ENCODE peak calls at places on chromosomes 5 and 9, in five cellular contexts. H, N, B, O and V are unnamed samples.

GRCh38 chr5:143499480-143500114 is 96.1 kb upstream of the NR3C1 start:
- DNase-seq in N (no peak), B (no peak), O (no peak), H (no peak), V (no peak)

GRCh38 chr9:97954550-97954989 is 16.6 kb upstream of the HEMGN start:
- DNase-seq in B (no peak), O (no peak), N (no peak), H (no peak), V (no peak)

GRCh38 chr5:108324886-108325285 is 57.0 kb downstream of the FBXL17 start:
- DNase-seq in H (no peak), O (no peak), N (no peak), B (no peak), V (no peak)

GRCh38 chr5:95907740-95908706 is 53.6 kb downstream of the ELL2 start:
- DNase-seq in N (no peak), B (no peak), O (no peak), H (no peak), V (no peak)

GRCh38 chr5:73272351-73272750 is 99.4 kb downstream of the TMEM174 start:
- DNase-seq in N (no peak), B (no peak), O (no peak), H (no peak), V (no peak)

GRCh38 chr9:76230961-76231360 is 163.3 kb downstream of the RFK start:
- DNase-seq in O (no peak), H (no peak), N (no peak), B (no peak), V (no peak)

GRCh38 chr9:71691036-71691435 is 77.3 kb downstream of the CEMIP2 start:
- DNase-seq in N (no peak), H (no peak), O (no peak), B (no peak), V (no peak)

GRCh38 chr5:123561230-123561629 is 49.3 kb downstream of the CSNK1G3 start:
- DNase-seq in O (no peak), B (no peak), H (no peak), N (no peak), V (no peak)

GRCh38 chr5:119355636-119356383 is at the start of gene TNFAIP8:
- DNase-seq in H (no peak), N (peak), O (peak), B (peak), V (peak)

GRCh38 chr5:141559481-141559880 is 59.3 kb downstream of the DIAPH1 start:
- DNase-seq in N (no peak), O (no peak), B (no peak), H (no peak), V (no peak)

GRCh38 chr9:127507751-127508648 is 56.7 kb downstream of the LRSAM1 start:
- DNase-seq in H (no peak), B (no peak), N (no peak), O (no peak), V (no peak)

DNA sequence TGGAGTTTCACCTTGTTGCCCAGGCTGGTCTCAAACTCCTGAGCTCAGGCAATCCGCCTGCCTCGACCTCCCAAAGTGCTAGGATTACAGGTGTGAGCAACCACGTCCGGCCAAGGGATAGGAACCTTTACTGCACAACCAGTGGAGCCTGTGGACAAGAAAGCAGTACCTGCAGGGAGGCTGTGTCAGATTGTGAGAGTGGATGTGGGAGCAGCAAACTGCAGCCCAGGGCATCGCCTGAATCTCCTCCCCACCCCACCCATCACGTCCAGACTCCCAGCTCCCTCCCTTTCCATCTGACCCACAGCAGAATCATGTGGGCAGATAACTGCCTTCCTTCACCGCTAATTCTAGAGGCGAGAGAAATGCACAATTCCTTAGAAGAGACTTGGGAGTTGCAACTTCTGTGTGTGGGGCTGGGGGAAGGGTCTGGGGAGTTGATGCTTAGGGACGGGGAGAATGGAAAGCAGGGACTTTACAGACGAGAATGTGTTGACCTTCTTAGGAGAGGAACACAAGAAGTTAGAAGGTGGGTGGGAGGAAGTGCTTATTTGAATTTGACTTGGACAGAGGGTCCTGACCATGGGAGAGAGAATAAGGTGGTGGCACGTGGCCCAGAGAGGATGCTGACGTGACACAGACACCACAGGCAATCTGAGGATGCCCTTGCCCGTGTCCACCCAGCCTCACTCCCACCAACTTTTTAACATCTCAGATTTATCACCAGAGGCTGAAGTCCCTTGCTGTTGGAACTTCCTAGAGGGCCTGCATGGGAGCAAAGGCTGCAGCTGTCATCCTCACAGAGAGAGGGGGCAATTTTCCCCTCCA is 4.5 kb upstream of the LCP2 start:
- DNase-seq in H (no peak), O (no peak), B (no peak), N (peak), V (no peak)
- H3K4me3 ChIP-seq in H (no peak), O (no peak), B (no peak), N (no peak), V (no peak)

DNA sequence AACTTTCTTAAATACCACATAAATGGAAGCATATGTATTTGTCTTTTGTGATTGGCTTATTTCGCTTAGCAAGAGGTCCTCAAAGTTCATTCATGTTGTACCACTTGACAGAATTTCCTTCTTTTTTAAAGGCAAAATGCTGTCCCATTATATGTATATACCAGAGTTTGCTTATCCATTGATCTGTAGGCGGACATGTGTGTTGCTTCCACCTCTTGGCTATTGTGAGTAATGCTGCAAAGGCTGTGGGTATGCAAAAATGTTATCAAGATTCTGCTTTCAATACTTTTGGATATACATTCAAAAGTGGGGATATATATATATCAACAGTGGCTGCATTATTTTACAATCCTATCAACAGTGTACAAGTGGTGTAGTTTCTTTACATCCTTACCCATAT is 271.0 kb downstream of the PRR16 start:
- DNase-seq in B (no peak), N (no peak), O (no peak), H (no peak), V (no peak)
- TF ChIP-seq CTCF in B (no peak), N (no peak), O (no peak), H (no peak), V (no peak)

DNA sequence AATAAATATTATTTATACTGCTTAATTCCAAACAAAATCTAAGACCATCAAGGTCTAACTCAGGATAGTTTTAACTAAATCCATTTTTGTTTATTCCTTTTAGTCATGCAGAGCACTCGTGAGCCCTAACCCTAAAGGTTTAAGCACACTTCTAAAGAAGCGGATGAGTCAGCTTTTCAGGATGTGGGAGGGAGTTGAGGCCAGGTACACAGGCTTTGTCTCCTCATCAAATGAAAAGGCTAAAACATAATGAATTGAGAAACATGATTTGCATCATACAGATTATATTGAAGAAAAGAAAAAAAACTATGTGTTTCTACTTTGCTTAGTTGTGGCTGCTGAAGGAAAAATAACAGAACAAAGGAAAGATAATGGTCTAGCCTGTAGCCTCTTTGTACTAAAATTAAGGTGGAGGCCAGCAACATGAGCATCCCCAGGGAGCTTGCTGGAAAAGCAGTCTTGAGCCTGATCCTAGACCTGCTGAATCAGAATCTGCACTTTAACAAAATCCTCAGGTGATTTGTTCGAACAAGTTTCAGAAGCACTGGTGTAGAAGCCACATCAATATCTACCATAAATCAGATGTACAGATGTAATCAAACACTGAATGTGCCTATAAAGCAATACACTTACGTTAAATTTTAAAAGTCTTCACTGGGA is 21.1 kb upstream of the ISCA1 start:
- DNase-seq in B (no peak), N (no peak), H (no peak), O (no peak), V (no peak)
- H3K4me3 ChIP-seq in B (no peak), N (no peak), H (no peak), O (no peak), V (no peak)

GRCh38 chr5:7815757-7816534 is 35.0 kb downstream of the CFAP90 start:
- DNase-seq in B (peak), O (peak), H (peak), N (peak), V (peak)
- TF ChIP-seq CTCF in B (peak), O (peak), H (peak), N (peak), V (no peak)

GRCh38 chr5:132824426-132824825 is 6.0 kb downstream of the SHROOM1 start:
- DNase-seq in O (no peak), B (no peak), H (peak), N (no peak), V (no peak)

GRCh38 chr5:132823481-132824050 is 6.9 kb downstream of the SHROOM1 start:
- DNase-seq in B (no peak), H (peak), N (no peak), O (no peak), V (no peak)

GRCh38 chr5:132826424-132827082 is 3.9 kb downstream of the SHROOM1 start:
- DNase-seq in O (no peak), N (no peak), H (peak), B (no peak), V (no peak)

GRCh38 chr5:132825824-132826391 is 4.5 kb downstream of the SHROOM1 start:
- DNase-seq in O (no peak), H (peak), B (no peak), N (no peak), V (no peak)

DNA sequence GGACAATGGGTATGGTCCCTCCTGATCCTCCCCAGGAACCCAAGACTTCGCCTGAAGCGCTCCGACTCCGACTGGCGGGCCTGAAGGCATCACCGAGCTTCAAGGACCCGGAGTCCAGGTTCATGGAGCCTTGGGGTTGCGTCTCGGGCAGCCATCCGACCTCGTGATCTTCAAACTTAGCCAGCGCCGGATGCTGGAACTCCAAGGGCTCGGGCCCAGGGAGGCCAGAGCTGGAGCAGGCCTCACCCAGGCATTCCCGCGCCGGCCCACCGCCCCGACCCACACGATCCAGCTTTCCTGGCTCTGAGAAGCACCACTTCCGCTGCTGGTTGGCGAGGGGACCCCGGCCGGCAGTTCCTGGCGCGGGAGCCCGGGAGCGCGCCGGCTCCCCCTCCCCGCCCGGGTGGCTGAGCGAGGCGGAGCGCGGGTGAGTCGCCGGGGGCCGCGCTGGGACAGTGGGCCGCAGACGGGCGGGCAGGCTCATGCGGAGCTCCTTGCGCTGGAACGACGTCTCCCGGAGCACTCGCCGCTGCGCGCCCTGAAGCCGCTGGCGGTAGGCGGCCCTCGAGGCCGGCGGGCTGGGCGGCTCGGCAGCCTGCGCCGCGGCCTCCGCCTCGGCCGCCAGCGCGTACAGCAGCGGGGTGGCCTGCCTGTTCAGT is 5.2 kb downstream of the SHROOM1 start:
- DNase-seq in N (no peak), O (no peak), B (no peak), H (peak), V (no peak)
- H3K4me3 ChIP-seq in N (peak), O (no peak), B (peak), H (peak), V (no peak)

GRCh38 chr5:72246239-72246580 is 73.8 kb downstream of the MRPS27 start:
- DNase-seq in O (no peak), B (no peak), H (no peak), N (no peak), V (no peak)
- TF ChIP-seq CTCF in O (peak), B (no peak), H (no peak), N (no peak), V (no peak)

DNA sequence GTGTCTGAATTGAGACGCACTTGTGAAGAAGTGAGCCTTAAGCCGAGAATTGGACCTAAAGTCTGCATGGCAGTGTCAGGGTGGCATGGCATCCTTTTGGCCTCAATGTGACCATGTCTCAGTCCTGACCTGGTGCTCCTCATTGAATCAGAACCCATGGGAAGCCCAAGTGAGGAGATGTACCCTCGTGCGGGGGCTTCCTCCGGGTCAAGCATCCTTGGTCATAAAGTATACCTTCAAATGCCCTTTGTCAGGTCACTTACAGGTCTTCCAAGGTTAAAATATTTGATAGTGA is 202.2 kb downstream of the GADD45G start:
- DNase-seq in N (peak), O (no peak), B (no peak), H (no peak), V (peak)
- H3K4me3 ChIP-seq in N (no peak), O (no peak), B (no peak), H (no peak), V (no peak)